ENCODE peak calls at places on chromosomes 13 and 19, in seven cellular contexts. Q, C, N, P, B, K and I are unnamed samples.

GRCh38 chr13:25886438-25887214 is 165.2 kb downstream of the SHISA2 start:
- DNase-seq in C (no peak), K (peak), P (no peak), B (no peak), N (no peak), Q (no peak), I (no peak)

GRCh38 chr13:114248011-114248410 is 13.3 kb downstream of the CDC16 start:
- DNase-seq in C (no peak), K (no peak), N (no peak), B (no peak), Q (no peak), P (no peak), I (no peak)

GRCh38 chr13:47420568-47420967 is 523.7 kb upstream of the HTR2A start:
- DNase-seq in B (peak), Q (no peak), K (peak), P (no peak), N (no peak), C (no peak), I (no peak)

GRCh38 chr13:51733656-51734334 is 70.2 kb downstream of the DHRS12 start:
- DNase-seq in B (no peak), P (no peak), Q (no peak), N (no peak), K (no peak), C (no peak), I (no peak)

GRCh38 chr13:74325106-74325505 is 190.9 kb upstream of the KLF12 start:
- DNase-seq in N (no peak), P (no peak), Q (no peak), K (peak), B (peak), C (no peak), I (no peak)

GRCh38 chr19:38003427-38004099 is 96.6 kb downstream of the SIPA1L3 start:
- DNase-seq in C (no peak), P (peak), N (peak), B (peak), Q (no peak), K (peak), I (peak)

GRCh38 chr19:18932216-18932841 is 8.7 kb downstream of the HOMER3 start:
- DNase-seq in B (peak), P (peak), Q (peak), C (peak), K (peak), N (peak), I (peak)

GRCh38 chr19:5914358-5914774 is 312 bp downstream of the CAPS start:
- DNase-seq in N (no peak), K (peak), Q (peak), B (no peak), C (no peak), P (no peak), I (no peak)

GRCh38 chr19:28424041-28424440 is 788.9 kb downstream of the UQCRFS1 start:
- DNase-seq in N (no peak), K (no peak), C (no peak), P (no peak), B (no peak), Q (no peak), I (no peak)

DNA sequence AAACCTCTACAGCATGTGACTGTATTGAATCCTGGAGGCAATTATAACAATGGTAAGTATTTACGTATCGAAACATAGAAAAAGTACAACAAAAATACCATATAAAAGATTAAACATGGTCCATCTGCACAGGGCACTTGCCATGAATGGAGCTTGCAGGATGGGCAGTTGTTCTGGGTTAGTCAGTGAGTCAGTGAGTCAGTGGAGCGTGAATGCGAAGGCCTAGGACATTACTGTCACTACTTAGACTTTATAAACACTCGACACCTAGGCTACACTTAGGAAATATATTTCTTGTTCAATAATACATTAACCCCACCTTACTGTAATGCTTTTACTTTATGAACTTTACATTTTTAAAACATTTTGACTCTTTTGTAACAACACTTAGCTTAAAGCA is 35.6 kb upstream of the TMTC4 start:
- DNase-seq in K (no peak), P (no peak), B (no peak), Q (no peak), C (no peak), N (no peak), I (no peak)
- H3K27ac ChIP-seq in K (no peak), P (no peak), B (no peak), Q (no peak), C (no peak), N (no peak), I (no peak)

DNA sequence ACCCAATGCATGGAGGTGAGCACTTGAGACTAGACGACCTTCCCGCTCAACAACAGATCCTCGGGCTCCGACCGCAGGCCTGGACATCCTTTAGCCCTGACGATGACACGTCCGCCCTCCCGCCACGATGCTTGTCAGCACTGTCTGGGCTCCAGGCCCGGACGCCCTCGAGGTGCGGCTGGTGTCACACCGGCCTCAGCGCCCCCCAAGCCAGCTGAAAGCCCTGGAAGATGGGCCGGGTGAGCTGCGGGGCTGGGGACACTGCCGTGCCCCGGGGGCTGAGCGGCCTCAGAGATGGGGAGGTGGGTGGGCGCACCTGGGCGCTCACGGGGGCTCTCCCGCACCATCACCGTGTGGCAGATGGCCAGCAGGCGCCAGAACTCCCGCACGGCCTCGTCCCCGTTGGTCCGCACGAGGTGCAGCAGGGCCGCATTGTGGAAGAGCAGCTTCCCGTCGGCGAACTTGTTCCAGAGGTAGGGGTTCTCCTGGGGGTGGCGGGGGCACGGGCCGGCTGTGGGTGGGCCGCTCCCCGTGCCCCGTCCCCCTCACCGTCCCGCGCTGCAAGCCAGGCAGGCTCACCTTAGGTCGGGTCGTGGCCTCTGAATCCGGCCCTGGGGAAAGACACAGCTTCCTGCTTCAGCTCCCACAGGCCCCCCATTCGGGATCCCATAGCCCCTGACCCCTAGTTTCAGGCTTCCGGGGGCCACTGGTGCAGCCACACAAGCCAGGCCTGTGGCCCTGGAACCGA is 15.5 kb downstream of the ATP8B3 start:
- DNase-seq in P (no peak), C (no peak), N (no peak), K (no peak), B (no peak), Q (peak), I (no peak)
- H3K4me3 ChIP-seq in P (no peak), C (no peak), N (no peak), K (no peak), B (no peak), Q (no peak), I (no peak)

DNA sequence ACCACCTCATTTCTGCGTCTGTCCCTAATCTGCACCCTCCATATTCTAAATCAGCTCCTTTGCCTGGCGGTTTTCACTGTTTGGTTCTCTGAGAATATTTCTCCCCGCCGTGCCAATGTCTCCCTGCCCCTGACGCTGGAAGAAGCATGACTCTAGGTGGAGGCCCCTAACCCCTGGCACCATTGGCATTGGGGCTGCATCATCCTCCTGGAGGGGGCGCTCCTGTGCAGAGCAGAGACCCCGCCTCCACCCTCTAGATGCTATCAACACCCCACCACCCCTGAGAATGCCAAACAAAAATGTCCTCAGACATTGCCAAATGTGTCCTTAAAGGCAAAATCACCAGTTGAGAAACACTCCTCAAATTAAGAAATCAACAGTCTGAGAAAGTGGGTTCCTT is 6.5 kb downstream of the ZSCAN5B start:
- DNase-seq in P (no peak), B (no peak), N (no peak), K (no peak), Q (no peak), C (no peak), I (no peak)
- TF ChIP-seq CTCF in P (no peak), B (no peak), N (no peak), K (no peak), Q (no peak), C (peak), I (no peak)

GRCh38 chr19:55088021-55088451 is 12.4 kb downstream of the EPS8L1 start:
- DNase-seq in B (no peak), C (no peak), K (no peak), Q (no peak), N (no peak), P (no peak), I (no peak)
- H3K27ac ChIP-seq in B (no peak), C (no peak), K (no peak), Q (no peak), N (no peak), P (no peak), I (no peak)